ENCODE peak calls at places on chromosomes 16 and 17, in six cellular contexts. L is colonic mucosa; T is mesendoderm; Q is CD8-positive, alpha-beta T cell; S is tibial nerve; A is HepG2. I is an unnamed sample. For H3K4me1, the result is how much of the 10 kb centered on the place peaks cover.

GRCh38 chr17:46859996-46860395 is 8.6 kb downstream of the WNT9B start:
- DNase-seq in L (no peak), T (peak), Q (no peak), S (no peak), A (no peak), I (no peak)

GRCh38 chr17:68200689-68201424 is 47.0 kb upstream of the AMZ2 start:
- DNase-seq in L (peak), T (peak), Q (peak), S (peak), A (peak), I (no peak)

GRCh38 chr16:48054881-48055601 is 100.8 kb downstream of the ABCC12 start:
- DNase-seq in L (peak), T (peak), Q (peak), S (peak), A (peak), I (peak)

GRCh38 chr17:57021226-57021940 is 43.5 kb downstream of the SCPEP1 start:
- DNase-seq in L (peak), T (no peak), Q (no peak), S (no peak), A (no peak), I (no peak)

GRCh38 chr17:8867361-8867981 is at the start of gene PIK3R6:
- DNase-seq in L (no peak), T (no peak), Q (no peak), S (no peak), A (no peak), I (no peak)

GRCh38 chr16:47037746-47038458 is 64.4 kb upstream of the DNAJA2 start:
- DNase-seq in L (peak), T (peak), Q (peak), S (peak), A (peak), I (peak)

GRCh38 chr16:79845734-79846135 is 245.2 kb upstream of the MAF start:
- DNase-seq in L (no peak), T (peak), Q (no peak), S (no peak), A (no peak), I (no peak)

GRCh38 chr16:80355335-80355734 is 185.5 kb upstream of the DYNLRB2 start:
- DNase-seq in L (no peak), T (no peak), Q (no peak), S (no peak), A (no peak), I (no peak)

GRCh38 chr16:66612422-66612821 is 7.9 kb downstream of the CMTM3 start:
- DNase-seq in L (no peak), T (no peak), Q (no peak), S (no peak), A (no peak), I (no peak)

GRCh38 chr16:53837421-53837820 is 133.5 kb downstream of the FTO start:
- DNase-seq in L (no peak), T (no peak), Q (no peak), S (no peak), A (no peak), I (no peak)

GRCh38 chr17:63785556-63785955 is 11.6 kb downstream of the DDX42 start:
- DNase-seq in L (no peak), T (no peak), Q (no peak), S (no peak), A (no peak), I (no peak)

GRCh38 chr16:50718761-50719400 is 23.0 kb upstream of the CYLD start:
- DNase-seq in L (no peak), T (no peak), Q (no peak), S (no peak), A (no peak), I (no peak)

GRCh38 chr17:77571562-77571981 is 386.9 kb upstream of the TNRC6C start:
- DNase-seq in L (no peak), T (no peak), Q (peak), S (no peak), A (no peak), I (no peak)

GRCh38 chr17:17667947-17668346 is 13.3 kb upstream of the RAI1 start:
- DNase-seq in L (peak), T (no peak), Q (no peak), S (no peak), A (no peak), I (no peak)

GRCh38 chr16:70796301-70796700 is 4.7 kb downstream of the VAC14 start:
- DNase-seq in L (no peak), T (no peak), Q (no peak), S (no peak), A (no peak), I (no peak)

GRCh38 chr17:77478899-77479298 is 338.1 kb downstream of the SEC14L1 start:
- DNase-seq in L (no peak), T (no peak), Q (no peak), S (no peak), A (no peak), I (no peak)

GRCh38 chr16:81018496-81018895 is 11.5 kb downstream of the CENPN start:
- DNase-seq in L (no peak), T (no peak), Q (no peak), S (no peak), A (no peak), I (no peak)

GRCh38 chr16:82061861-82062525 is 26.9 kb downstream of the HSD17B2 start:
- DNase-seq in L (no peak), T (peak), Q (no peak), S (no peak), A (no peak), I (peak)

GRCh38 chr17:68515238-68515637 is 3.0 kb downstream of the PRKAR1A start:
- DNase-seq in L (no peak), T (no peak), Q (no peak), S (no peak), A (no peak), I (no peak)

GRCh38 chr17:1158879-1159278 is 20.9 kb downstream of the ABR start:
- DNase-seq in L (no peak), T (no peak), Q (no peak), S (no peak), A (no peak), I (no peak)

GRCh38 chr16:51719376-51719775 is 568.3 kb upstream of the SALL1 start:
- DNase-seq in L (no peak), T (no peak), Q (no peak), S (no peak), A (no peak), I (no peak)

GRCh38 chr17:77455111-77455877 is 314.5 kb downstream of the SEC14L1 start:
- DNase-seq in L (no peak), T (no peak), Q (no peak), S (peak), A (peak), I (no peak)

GRCh38 chr17:59357929-59358328 is 26.5 kb downstream of the YPEL2 start:
- DNase-seq in L (no peak), T (no peak), Q (no peak), S (no peak), A (no peak), I (no peak)

GRCh38 chr17:69874220-69874670 is 200.8 kb upstream of the KCNJ16 start:
- DNase-seq in L (no peak), T (peak), Q (no peak), S (no peak), A (no peak), I (no peak)

GRCh38 chr17:45201457-45201856 is 20.2 kb upstream of the FMNL1 start:
- DNase-seq in L (no peak), T (no peak), Q (no peak), S (no peak), A (no peak), I (no peak)

GRCh38 chr17:47945080-47945479 is 3.7 kb downstream of the PNPO start:
- DNase-seq in L (no peak), T (no peak), Q (no peak), S (no peak), A (no peak), I (no peak)

GRCh38 chr16:18024566-18024965 is 312.0 kb downstream of the NPIPA8 start:
- DNase-seq in L (no peak), T (no peak), Q (no peak), S (no peak), A (no peak), I (no peak)

GRCh38 chr17:3668279-3669084 is at the start of the genes EMC6 and TAX1BP3:
- DNase-seq in L (peak), T (peak), Q (peak), S (peak), A (peak), I (peak)

GRCh38 chr17:48202945-48203344 is 95.4 kb downstream of the SNX11 start:
- DNase-seq in L (no peak), T (no peak), Q (no peak), S (no peak), A (no peak), I (no peak)

GRCh38 chr17:48077555-48077954 is 23.7 kb downstream of the CBX1 start:
- DNase-seq in L (no peak), T (no peak), Q (no peak), S (no peak), A (no peak), I (no peak)

GRCh38 chr16:19717781-19718623 is at the start of the genes IQCK and KNOP1:
- DNase-seq in L (peak), T (peak), Q (peak), S (peak), A (peak), I (peak)

GRCh38 chr17:7636192-7636591 is 6.3 kb downstream of the SHBG start:
- DNase-seq in L (no peak), T (no peak), Q (no peak), S (no peak), A (no peak), I (no peak)

GRCh38 chr16:54822502-54823291 is 108.0 kb upstream of the IRX5 start:
- DNase-seq in L (no peak), T (no peak), Q (no peak), S (no peak), A (no peak), I (no peak)

GRCh38 chr17:64580384-64581307 is 73.9 kb downstream of the CEP95 start:
- DNase-seq in L (no peak), T (no peak), Q (no peak), S (no peak), A (no peak), I (no peak)

GRCh38 chr17:60305141-60305540 is 86.8 kb downstream of the USP32 start:
- DNase-seq in L (peak), T (peak), Q (no peak), S (no peak), A (peak), I (no peak)

GRCh38 chr16:89410794-89411309 is 79.5 kb downstream of the ANKRD11 start:
- DNase-seq in L (peak), T (no peak), Q (no peak), S (peak), A (peak), I (no peak)

GRCh38 chr17:49361129-49361901 is 735 bp downstream of the ZNF652 start:
- DNase-seq in L (peak), T (peak), Q (peak), S (peak), A (peak), I (no peak)

GRCh38 chr16:46830417-46830901 is 521 bp downstream of the C16orf87 start:
- DNase-seq in L (peak), T (peak), Q (peak), S (no peak), A (no peak), I (no peak)

GRCh38 chr16:74296120-74296464 is 522 bp upstream of the PSMD7 start:
- DNase-seq in L (no peak), T (no peak), Q (no peak), S (no peak), A (no peak), I (no peak)

GRCh38 chr16:2905241-2905987 is 6.3 kb upstream of the FLYWCH1 start:
- DNase-seq in L (peak), T (peak), Q (peak), S (peak), A (peak), I (peak)
- H3K27ac ChIP-seq in L (peak), T (peak), Q (no peak), S (peak), A (peak), I (no peak)

GRCh38 chr17:74925242-74925641 is 1.2 kb downstream of the OTOP2 start:
- DNase-seq in L (no peak), T (no peak), Q (no peak), S (no peak), A (no peak), I (no peak)

GRCh38 chr17:74922172-74922571 is 883 bp downstream of the USH1G start:
- DNase-seq in L (no peak), T (no peak), Q (no peak), S (no peak), A (no peak), I (no peak)

GRCh38 chr17:74923538-74924249 is 379 bp upstream of the OTOP2 start:
- DNase-seq in L (peak), T (peak), Q (peak), S (peak), A (no peak), I (no peak)

GRCh38 chr17:74922694-74923537 is at the start of gene USH1G:
- DNase-seq in L (no peak), T (no peak), Q (peak), S (no peak), A (no peak), I (no peak)

GRCh38 chr17:74924250-74924948 is at the start of gene OTOP2:
- DNase-seq in L (no peak), T (no peak), Q (no peak), S (peak), A (no peak), I (no peak)
- H3K4me3 ChIP-seq in L (peak), T (no peak), Q (peak), S (no peak), A (peak), I (peak)

GRCh38 chr17:78921437-78921971 is 3.7 kb downstream of the TIMP2 start:
- DNase-seq in L (no peak), T (no peak), Q (no peak), S (no peak), A (no peak), I (no peak)
- H3K4me1 ChIP-seq in L (under half), T (under half), Q (under half), S (under half), A (half or more), I (under half)

GRCh38 chr17:74433421-74434121 is 1.7 kb downstream of the GPRC5C start:
- DNase-seq in L (no peak), T (peak), Q (no peak), S (no peak), A (peak), I (no peak)
- H3K27ac ChIP-seq in L (no peak), T (no peak), Q (no peak), S (peak), A (peak), I (no peak)

GRCh38 chr17:41690497-41690896 is 1.8 kb downstream of the EIF1 start:
- DNase-seq in L (no peak), T (no peak), Q (no peak), S (no peak), A (no peak), I (no peak)
- H3K4me3 ChIP-seq in L (peak), T (no peak), Q (no peak), S (peak), A (peak), I (no peak)

DNA sequence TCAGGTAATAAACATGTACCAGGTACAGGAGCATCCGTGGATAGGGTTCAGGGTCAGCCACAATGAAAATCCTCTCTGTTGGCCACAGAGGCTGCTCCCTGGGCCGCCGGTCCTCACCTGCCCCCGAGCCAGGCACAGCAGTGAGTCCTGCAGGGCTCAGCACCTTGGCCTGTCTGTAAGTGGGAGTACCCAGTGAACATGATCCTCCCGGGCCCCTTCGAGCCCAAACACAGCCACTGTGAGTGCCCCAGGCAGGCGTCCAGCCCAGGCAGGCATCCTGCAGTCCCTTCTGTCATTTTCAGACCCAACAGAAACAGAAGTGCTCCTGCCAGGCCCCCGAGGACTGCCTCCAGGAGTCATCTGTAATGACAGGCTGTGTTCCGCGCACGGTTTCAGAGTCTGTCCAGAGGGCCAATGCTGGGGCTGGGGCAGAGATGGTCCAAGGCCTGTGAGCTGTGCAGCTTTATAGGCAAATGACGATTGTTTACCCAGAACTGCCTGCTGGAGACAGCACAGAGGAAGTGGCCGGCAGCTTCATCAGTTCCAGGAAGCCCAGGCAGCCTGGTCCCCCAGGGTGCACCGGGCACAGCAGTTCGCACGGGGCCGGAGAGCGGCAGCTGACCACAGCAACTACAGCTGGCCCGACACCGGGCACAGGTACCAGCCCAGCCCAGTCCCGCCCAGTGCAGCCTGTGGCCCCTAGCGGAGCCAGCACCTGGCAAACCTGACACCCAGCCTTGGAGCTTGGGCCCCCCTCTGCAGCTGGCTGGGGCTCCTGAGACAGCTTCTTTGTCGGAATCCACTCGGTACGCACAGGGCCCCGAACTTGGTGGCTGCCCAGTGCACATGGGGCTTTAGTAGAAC is 13.2 kb downstream of the SLC7A5 start:
- DNase-seq in L (peak), T (no peak), Q (no peak), S (peak), A (peak), I (no peak)
- H3K4me1 ChIP-seq in L (under half), T (under half), Q (under half), S (under half), A (half or more), I (under half)

I was measured in iPS DF 6.9.